ENCODE peak calls at places on chromosomes 7 and 10, in nine cellular contexts. L, S, K, T, G, Z, D, I and N are unnamed samples.
A peak's percentile ranks its signal among the peaks of the same experiment; 100 is the strongest.

GRCh38 chr7:131231381-131232220 is 96.1 kb upstream of the MKLN1 start:
- DNase-seq in L (peak; percentile 31), S (peak; percentile 24), K (peak; percentile 82), T (no peak), G (peak; percentile 90), Z (no peak), D (no peak), I (no peak), N (peak; percentile 83)

GRCh38 chr7:3725145-3725544 is 424.1 kb downstream of the SDK1 start:
- DNase-seq in L (no peak), S (no peak), K (peak; percentile 21), T (no peak), G (no peak), Z (no peak), D (no peak), I (no peak), N (no peak)

GRCh38 chr7:98365863-98366561 is 34.9 kb downstream of the BAIAP2L1 start:
- DNase-seq in L (peak; percentile 74), S (no peak), K (no peak), T (no peak), G (no peak), Z (no peak), D (no peak), I (no peak), N (no peak)

GRCh38 chr7:96547371-96547811 is 162.3 kb downstream of the SEM1 start:
- DNase-seq in L (no peak), S (no peak), K (no peak), T (peak; percentile 5), G (no peak), Z (no peak), D (no peak), I (no peak), N (no peak)

GRCh38 chr10:83076443-83076842 is 1062.9 kb upstream of the GHITM start:
- DNase-seq in L (no peak), S (no peak), K (no peak), T (no peak), G (no peak), Z (no peak), D (no peak), I (no peak), N (no peak)

GRCh38 chr7:139457153-139457946 is 26.1 kb downstream of the KLRG2 start:
- DNase-seq in L (no peak), S (no peak), K (peak; percentile 41), T (no peak), G (no peak), Z (no peak), D (no peak), I (no peak), N (no peak)

GRCh38 chr10:72340510-72340895 is 14.2 kb downstream of the DNAJB12 start:
- DNase-seq in L (peak; percentile 75), S (peak; percentile 56), K (peak; percentile 47), T (peak; percentile 79), G (peak; percentile 66), Z (peak; percentile 54), D (peak; percentile 87), I (peak; percentile 66), N (no peak)

GRCh38 chr10:63681965-63682704 is 160.9 kb downstream of the REEP3 start:
- DNase-seq in L (no peak), S (no peak), K (peak; percentile 98), T (peak; percentile 81), G (no peak), Z (no peak), D (no peak), I (no peak), N (no peak)

GRCh38 chr7:120981888-120982615 is 6.5 kb upstream of the CPED1 start:
- DNase-seq in L (no peak), S (no peak), K (peak; percentile 60), T (no peak), G (no peak), Z (peak; percentile 63), D (no peak), I (no peak), N (no peak)

GRCh38 chr10:104323721-104324686 is 14.3 kb downstream of the ITPRIP start:
- DNase-seq in L (no peak), S (peak; percentile 10), K (no peak), T (no peak), G (no peak), Z (no peak), D (no peak), I (no peak), N (peak; percentile 78)

DNA sequence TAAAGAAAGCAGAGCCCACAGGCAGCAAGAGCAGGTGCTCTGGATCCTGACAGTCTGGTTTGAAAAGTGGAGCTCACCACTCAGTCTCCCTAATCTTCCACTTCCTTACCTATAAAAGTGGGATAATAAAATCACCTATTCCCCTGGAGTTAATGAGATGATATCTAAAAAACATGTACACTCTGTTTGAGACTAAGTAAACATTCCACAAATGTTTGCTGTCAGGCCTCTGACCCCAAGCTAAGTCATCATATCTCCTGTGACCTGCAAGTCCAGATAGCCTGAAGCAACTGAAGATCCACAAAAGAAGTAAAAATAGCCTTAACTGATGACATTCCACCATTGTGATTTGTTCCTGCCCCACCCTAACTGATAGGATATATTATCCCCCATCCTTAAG is 1324.5 kb downstream of the XPNPEP1 start:
- DNase-seq in L (no peak), S (no peak), K (no peak), T (no peak), G (no peak), Z (no peak), D (no peak), I (no peak), N (no peak)
- H3K4me3 ChIP-seq in L (no peak overlapping the region), S (no peak overlapping the region), K (no peak overlapping the region), T (no peak overlapping the region), G (no peak overlapping the region), Z (no peak overlapping the region), D (no peak overlapping the region), I (no peak overlapping the region), N (no peak overlapping the region)

DNA sequence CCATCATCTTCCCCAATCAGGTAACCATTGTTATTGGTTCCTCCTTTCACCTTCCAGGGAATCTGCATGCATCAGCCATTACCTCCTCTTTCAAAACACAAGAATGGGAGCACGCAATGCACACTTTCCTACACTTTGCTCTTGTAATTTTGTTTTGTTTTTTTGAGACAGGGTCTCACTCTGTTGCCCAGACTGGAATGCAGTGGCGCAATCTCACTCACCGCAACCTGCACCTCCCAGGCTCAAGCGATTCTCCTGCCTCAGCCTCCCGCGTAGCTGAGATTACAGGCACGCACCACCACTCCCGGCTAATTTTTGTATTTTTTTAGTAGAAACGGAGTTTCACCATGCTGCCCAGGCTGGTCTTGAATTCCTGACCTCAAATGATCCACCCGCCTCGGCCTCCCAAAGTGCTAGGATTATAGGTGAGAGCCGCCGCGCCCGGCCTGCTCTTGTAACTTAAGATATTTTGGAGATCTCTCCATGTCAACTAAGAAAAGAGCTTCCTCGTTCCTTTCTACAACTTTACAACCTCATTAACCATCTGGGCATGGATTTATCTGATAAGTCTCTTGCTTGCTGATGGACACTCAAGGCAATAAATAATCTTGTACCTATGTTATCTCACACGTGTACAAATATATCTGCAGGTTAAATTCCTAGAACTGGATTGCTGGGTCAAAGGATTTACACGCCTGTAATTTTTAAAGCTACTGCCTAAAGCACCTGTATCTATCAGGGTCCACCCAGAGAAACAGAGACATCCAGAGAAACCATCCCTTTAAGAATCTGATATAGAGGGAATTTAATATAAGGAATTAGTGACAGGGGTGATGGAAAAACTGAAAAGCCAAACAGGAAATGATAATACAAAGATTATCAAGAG is 4.2 kb downstream of the CYTH3 start:
- DNase-seq in L (no peak), S (no peak), K (no peak), T (no peak), G (no peak), Z (no peak), D (no peak), I (no peak), N (no peak)
- H3K27ac ChIP-seq in L (peak overlapping the region; percentile 67), S (no peak overlapping the region), K (no peak overlapping the region), T (no peak overlapping the region), G (no peak overlapping the region), Z (no peak overlapping the region), D (no peak overlapping the region), I (no peak overlapping the region), N (no peak overlapping the region)

GRCh38 chr10:27743736-27744477 is 1.7 kb downstream of the MKX start:
- DNase-seq in L (no peak), S (no peak), K (peak; percentile 39), T (peak; percentile 23), G (peak; percentile 33), Z (peak; percentile 18), D (peak; percentile 67), I (peak; percentile 23), N (peak; percentile 65)

GRCh38 chr10:27742926-27743735 is 2.5 kb downstream of the MKX start:
- DNase-seq in L (peak; percentile 34), S (no peak), K (peak; percentile 26), T (peak; percentile 27), G (peak; percentile 36), Z (peak; percentile 12), D (peak; percentile 87), I (peak; percentile 34), N (peak; percentile 75)

GRCh38 chr10:27742195-27742925 is 3.3 kb downstream of the MKX start:
- DNase-seq in L (peak; percentile 86), S (peak; percentile 40), K (peak; percentile 93), T (peak; percentile 87), G (peak; percentile 82), Z (peak; percentile 58), D (peak; percentile 93), I (peak; percentile 86), N (peak; percentile 92)

GRCh38 chr10:27744478-27745379 is 890 bp downstream of the MKX start:
- DNase-seq in L (peak; percentile 28), S (no peak), K (peak; percentile 38), T (peak; percentile 34), G (peak; percentile 46), Z (peak; percentile 19), D (peak; percentile 82), I (peak; percentile 35), N (peak; percentile 72)

GRCh38 chr10:27741173-27742091 is 4.2 kb downstream of the MKX start:
- DNase-seq in L (no peak), S (no peak), K (no peak), T (no peak), G (no peak), Z (no peak), D (peak; percentile 58), I (peak; percentile 47), N (peak; percentile 65)
- H3K4me3 ChIP-seq in L (peak overlapping the region; percentile 60), S (peak overlapping the region; percentile 38), K (peak overlapping the region; percentile 61), T (peak overlapping the region; percentile 53), G (peak overlapping the region; percentile 68), Z (no peak overlapping the region), D (peak overlapping the region; percentile 61), I (no peak overlapping the region), N (peak overlapping the region; percentile 78)

DNA sequence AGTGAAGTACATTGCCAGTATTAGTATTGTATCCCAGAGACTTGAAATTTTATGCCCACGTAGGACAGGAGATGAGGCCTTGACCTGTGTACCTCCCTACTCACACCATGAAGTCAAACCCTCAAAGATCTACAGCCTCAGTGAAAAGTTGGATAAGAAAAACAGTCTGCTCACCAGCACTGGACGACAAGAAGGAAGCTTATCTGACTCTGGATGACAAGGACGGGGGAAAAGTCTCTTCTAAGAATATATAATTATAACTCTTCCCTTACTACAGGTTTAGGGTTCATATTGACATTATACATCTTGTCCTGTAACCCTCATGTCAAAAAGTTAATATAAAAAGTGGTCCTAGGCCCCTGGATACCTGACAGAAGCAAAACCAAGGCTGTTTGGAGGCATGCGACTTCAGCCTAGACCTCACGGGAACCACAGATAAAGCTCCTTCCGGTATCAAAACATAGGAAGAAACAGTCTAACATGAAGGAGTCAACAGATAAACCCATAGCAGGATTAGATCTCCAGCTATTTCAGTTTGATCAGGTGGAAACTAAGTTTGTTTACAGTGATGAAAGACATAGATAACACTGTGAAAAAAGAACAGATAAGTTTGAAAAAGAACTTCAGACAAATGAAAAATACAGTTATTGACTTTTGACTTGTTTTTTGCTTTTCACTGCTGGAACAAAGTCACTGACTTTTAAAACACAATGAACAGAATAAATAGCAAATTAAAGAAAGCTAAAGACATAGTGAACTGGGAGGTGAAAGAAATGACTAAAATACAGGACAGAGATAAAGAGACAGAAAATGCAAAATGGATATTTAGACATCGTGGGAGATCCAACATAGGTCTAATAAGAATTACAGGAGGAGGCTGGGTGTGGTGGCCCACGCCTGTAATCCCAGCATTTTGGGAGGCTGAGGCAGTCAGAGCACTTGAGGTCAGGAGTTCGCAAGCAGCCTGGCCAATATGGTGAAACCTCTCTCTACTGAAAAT is 145.9 kb downstream of the PHTF2 start:
- DNase-seq in L (no peak), S (no peak), K (no peak), T (no peak), G (no peak), Z (no peak), D (no peak), I (no peak), N (no peak)
- H3K27ac ChIP-seq in L (no peak overlapping the region), S (no peak overlapping the region), K (no peak overlapping the region), T (no peak overlapping the region), G (no peak overlapping the region), Z (no peak overlapping the region), D (no peak overlapping the region), I (no peak overlapping the region), N (no peak overlapping the region)